ENCODE peak calls at places on chromosomes 2 and 18, in four cellular contexts. A, U, H and E are unnamed samples.

GRCh38 chr2:42843131-42843530 is 50.7 kb upstream of the HAAO start:
- DNase-seq in A (no peak), U (no peak), H (no peak), E (no peak)

GRCh38 chr18:23573948-23574431 is 12.3 kb downstream of the NPC1 start:
- DNase-seq in A (no peak), U (no peak), H (peak), E (peak)

GRCh38 chr2:227477291-227477690 is 5.3 kb downstream of the AGFG1 start:
- DNase-seq in A (no peak), U (no peak), H (no peak), E (peak)

GRCh38 chr2:162022290-162022945 is 51.6 kb downstream of the DPP4 start:
- DNase-seq in A (no peak), U (no peak), H (no peak), E (peak)

GRCh38 chr18:43108882-43109281 is 6.6 kb downstream of the RIT2 start:
- DNase-seq in A (no peak), U (no peak), H (no peak), E (no peak)

GRCh38 chr2:132725134-132725533 is 55.1 kb upstream of the LYPD1 start:
- DNase-seq in A (no peak), U (no peak), H (no peak), E (no peak)

GRCh38 chr18:987325-988186 is 82.9 kb downstream of the ADCYAP1 start:
- DNase-seq in A (peak), U (no peak), H (peak), E (no peak)

GRCh38 chr2:55721601-55722215 is 28.1 kb upstream of the PNPT1 start:
- DNase-seq in A (no peak), U (no peak), H (no peak), E (peak)

GRCh38 chr2:19675856-19676460 is 225.8 kb downstream of the TTC32 start:
- DNase-seq in A (no peak), U (no peak), H (no peak), E (peak)

GRCh38 chr2:66730429-66730828 is 295.5 kb downstream of the MEIS1 start:
- DNase-seq in A (no peak), U (no peak), H (no peak), E (no peak)

GRCh38 chr2:148515976-148516375 is 128.6 kb upstream of the EPC2 start:
- DNase-seq in A (no peak), U (no peak), H (peak), E (peak)

GRCh38 chr18:79509536-79509930 is 113.8 kb downstream of the NFATC1 start:
- DNase-seq in A (no peak), U (no peak), H (no peak), E (no peak)

GRCh38 chr2:200599206-200599605 is 13.4 kb downstream of the AOX1 start:
- DNase-seq in A (no peak), U (no peak), H (no peak), E (no peak)

GRCh38 chr2:127170452-127171197 is 49.5 kb downstream of the CYP27C1 start:
- DNase-seq in A (no peak), U (no peak), H (no peak), E (no peak)

GRCh38 chr2:164220250-164220649 is 401.0 kb downstream of the GRB14 start:
- DNase-seq in A (no peak), U (no peak), H (no peak), E (no peak)

GRCh38 chr2:29202819-29203495 is 87.7 kb downstream of the CLIP4 start:
- DNase-seq in A (no peak), U (no peak), H (no peak), E (no peak)

GRCh38 chr2:160581448-160581847 is 87.8 kb upstream of the RBMS1 start:
- DNase-seq in A (no peak), U (no peak), H (no peak), E (no peak)

GRCh38 chr2:1721706-1722483 is 22.4 kb downstream of the PXDN start:
- DNase-seq in A (no peak), U (no peak), H (peak), E (peak)

GRCh38 chr2:3516831-3517230 is 2.5 kb downstream of the ADI1 start:
- DNase-seq in A (no peak), U (no peak), H (no peak), E (no peak)

GRCh38 chr18:63237911-63238710 is 81.5 kb downstream of the BCL2 start:
- DNase-seq in A (no peak), U (no peak), H (peak), E (peak)

GRCh38 chr2:138676654-138677053 is 103.5 kb downstream of the NXPH2 start:
- DNase-seq in A (no peak), U (no peak), H (no peak), E (no peak)

GRCh38 chr2:3480352-3481010 is 38.9 kb downstream of the ADI1 start:
- DNase-seq in A (no peak), U (no peak), H (no peak), E (no peak)

DNA sequence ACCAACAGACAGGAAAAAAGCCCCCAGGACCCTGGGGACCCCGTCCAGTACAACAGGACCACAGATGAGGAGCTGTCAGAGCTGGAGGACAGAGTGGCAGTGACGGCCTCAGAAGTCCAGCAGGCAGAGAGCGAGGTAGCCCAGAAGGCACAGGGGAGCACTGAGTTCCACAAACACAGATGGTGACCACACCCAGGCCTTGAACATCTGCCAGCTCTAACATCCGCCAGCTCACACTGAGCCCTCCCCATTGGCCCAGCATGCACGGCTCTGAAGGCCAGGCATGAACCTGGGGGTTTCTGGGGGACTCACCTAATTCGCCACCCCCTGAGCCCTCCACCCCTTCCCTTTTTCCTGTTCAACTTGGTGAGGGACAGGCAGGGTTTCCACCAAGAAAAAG is 25.6 kb upstream of the PRLH start:
- DNase-seq in A (no peak), U (no peak), H (no peak), E (peak)
- TF ChIP-seq FOS in A (no peak), U (no peak), H (no peak), E (no peak)

DNA sequence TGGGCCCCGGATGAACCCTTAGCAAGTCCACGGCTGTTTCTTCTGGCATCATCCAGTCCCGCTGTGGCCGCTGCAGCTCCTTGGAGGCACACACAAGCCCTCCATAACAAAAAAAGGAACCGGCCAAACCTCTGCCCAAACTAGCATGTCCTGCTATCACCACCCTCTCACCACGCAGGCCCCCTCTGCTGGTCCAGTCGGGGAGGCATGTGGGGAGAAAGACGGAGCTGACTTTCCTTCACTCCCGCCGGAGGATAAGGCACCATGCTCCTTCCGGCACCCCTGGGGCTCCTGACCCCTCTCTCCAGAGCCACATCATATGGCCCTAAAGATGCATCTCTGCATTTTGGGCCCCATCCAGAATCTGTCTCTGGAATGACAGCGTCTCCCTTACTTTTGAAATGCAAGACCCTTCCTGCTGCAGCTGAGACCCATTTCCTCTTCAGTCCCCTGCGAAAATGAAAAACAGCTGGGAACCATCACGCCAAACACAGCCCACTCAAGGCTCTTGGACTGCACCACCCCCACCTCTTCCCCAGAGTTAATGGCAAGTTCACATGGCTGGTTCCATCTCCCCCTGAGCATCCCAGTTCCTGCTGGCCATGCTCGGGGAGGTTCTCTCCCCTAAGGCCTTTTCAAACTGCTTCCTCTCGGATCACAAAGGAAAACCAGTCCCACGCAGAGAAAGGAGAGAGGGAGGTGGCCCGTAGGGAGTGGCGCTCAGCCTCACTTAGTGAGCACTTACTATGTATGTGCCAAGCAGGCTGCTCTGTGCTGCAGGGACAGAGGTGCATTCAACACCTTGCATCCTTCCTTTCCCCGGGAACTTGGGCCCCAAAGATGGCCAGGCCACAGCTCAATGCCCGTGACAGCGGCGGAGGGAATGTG is 35.2 kb upstream of the MLPH start:
- DNase-seq in A (no peak), U (no peak), H (no peak), E (peak)
- TF ChIP-seq FOS in A (no peak), U (no peak), H (no peak), E (no peak)

GRCh38 chr18:59917422-59917821 is 17.6 kb downstream of the PMAIP1 start:
- DNase-seq in A (no peak), U (no peak), H (peak), E (peak)

GRCh38 chr18:59915606-59916005 is 15.8 kb downstream of the PMAIP1 start:
- DNase-seq in A (no peak), U (no peak), H (no peak), E (peak)

GRCh38 chr18:59918320-59918755 is 18.5 kb downstream of the PMAIP1 start:
- DNase-seq in A (peak), U (peak), H (no peak), E (peak)

GRCh38 chr18:59919026-59919425 is 19.2 kb downstream of the PMAIP1 start:
- DNase-seq in A (no peak), U (no peak), H (no peak), E (no peak)

GRCh38 chr18:59916746-59917145 is 16.9 kb downstream of the PMAIP1 start:
- DNase-seq in A (no peak), U (no peak), H (no peak), E (no peak)
- TF ChIP-seq FOS in A (no peak), U (no peak), H (no peak), E (no peak)

GRCh38 chr2:62144689-62145477 is 51.0 kb upstream of the B3GNT2 start:
- DNase-seq in A (no peak), U (no peak), H (no peak), E (no peak)

GRCh38 chr2:62150597-62151305 is 45.2 kb upstream of the B3GNT2 start:
- DNase-seq in A (no peak), U (no peak), H (no peak), E (peak)

GRCh38 chr2:62145478-62146100 is 50.3 kb upstream of the B3GNT2 start:
- DNase-seq in A (no peak), U (peak), H (no peak), E (no peak)

GRCh38 chr2:62149708-62150107 is 46.2 kb upstream of the B3GNT2 start:
- DNase-seq in A (no peak), U (no peak), H (peak), E (peak)

GRCh38 chr2:62147610-62148301 is 48.2 kb upstream of the B3GNT2 start:
- DNase-seq in A (no peak), U (no peak), H (peak), E (peak)
- TF ChIP-seq FOS in A (no peak), U (no peak), H (peak), E (peak)

GRCh38 chr18:56748698-56749268 is 97.6 kb downstream of the WDR7 start:
- DNase-seq in A (peak), U (no peak), H (peak), E (peak)
- TF ChIP-seq FOS in A (no peak), U (no peak), H (no peak), E (no peak)